ENCODE peak calls at places on chromosomes 16 and 17, in eight cellular contexts. L is activated CD8-positive, alpha-beta T cell treated with anti-CD3 and anti-CD28 coated beads for 36 hours; D is body of pancreas; B is T-cell; V is naive thymus-derived CD4-positive, alpha-beta T cell; T is naive thymus-derived CD8-positive, alpha-beta T cell; C is activated CD4-positive, CD25-positive, alpha-beta regulatory T cell treated with anti-CD3 and anti-CD28 coated beads, Interleukin-2, amount 50 U/mL, for 24 hours; Y is pancreas. W is an unnamed sample.

GRCh38 chr17:41618341-41619161 is 5.8 kb downstream of the KRT17 start:
- ATAC-seq in D (no peak), V (no peak), T (no peak), C (no peak), B (no peak), Y (no peak), L (no peak), W (no peak)

GRCh38 chr17:40696651-40697072 is 6.9 kb downstream of the KRT24 start:
- ATAC-seq in B (no peak), C (no peak), D (no peak), T (no peak), V (no peak), Y (no peak), L (no peak), W (no peak)

GRCh38 chr16:17070882-17071592 is 399.7 kb downstream of the XYLT1 start:
- ATAC-seq in Y (no peak), B (peak; percentile 81), V (peak; percentile 89), C (peak; percentile 91), D (no peak), T (peak; percentile 90), L (peak; percentile 87), W (no peak)

GRCh38 chr17:45101883-45102811 is 30.2 kb downstream of the PLCD3 start:
- ATAC-seq in D (no peak), C (no peak), V (no peak), L (no peak), Y (no peak), T (no peak), B (no peak), W (no peak)

GRCh38 chr16:46648656-46649055 is 27.5 kb upstream of the SHCBP1 start:
- ATAC-seq in Y (no peak), V (no peak), L (no peak), C (no peak), D (no peak), T (no peak), B (no peak), W (no peak)

GRCh38 chr17:32226881-32227280 is 38.8 kb upstream of the RHBDL3 start:
- ATAC-seq in B (no peak), V (no peak), T (no peak), C (no peak), D (no peak), Y (no peak), L (no peak), W (no peak)

GRCh38 chr17:77196251-77196650 is 55.5 kb downstream of the SEC14L1 start:
- ATAC-seq in D (no peak), C (no peak), T (no peak), B (no peak), V (no peak), Y (no peak), L (no peak), W (no peak)

GRCh38 chr17:5226940-5227878 is 7.5 kb downstream of the SCIMP start:
- ATAC-seq in C (no peak), L (peak; percentile 94), D (no peak), T (peak; percentile 85), V (peak; percentile 74), B (peak; percentile 89), Y (no peak), W (no peak)

GRCh38 chr16:17281052-17281451 is 189.7 kb downstream of the XYLT1 start:
- ATAC-seq in V (no peak), B (no peak), T (no peak), L (no peak), Y (no peak), D (no peak), C (no peak), W (no peak)

GRCh38 chr16:72997141-72997542 is 50.8 kb downstream of the ZFHX3 start:
- ATAC-seq in D (peak; percentile 44), B (no peak), Y (peak; percentile 40), L (no peak), V (peak; percentile 27), T (no peak), C (no peak), W (peak; percentile 72)

GRCh38 chr16:83453977-83454376 is 353.8 kb upstream of the HSBP1 start:
- ATAC-seq in B (no peak), L (no peak), Y (no peak), C (no peak), T (no peak), V (no peak), D (no peak), W (no peak)

GRCh38 chr16:27406729-27407128 is 4.8 kb downstream of the IL21R start:
- ATAC-seq in Y (no peak), V (no peak), T (no peak), L (no peak), B (no peak), D (no peak), C (no peak), W (no peak)

GRCh38 chr17:3917391-3917931 is 1.2 kb upstream of the P2RX1 start:
- ATAC-seq in Y (no peak), C (no peak), L (no peak), B (no peak), V (no peak), D (no peak), T (no peak), W (no peak)

GRCh38 chr17:75487351-75488070 is 27.8 kb downstream of the CASKIN2 start:
- ATAC-seq in B (peak; percentile 93), D (no peak), Y (no peak), L (peak; percentile 95), T (peak; percentile 96), C (peak; percentile 70), V (peak; percentile 83), W (peak; percentile 36)

GRCh38 chr16:2468725-2469398 is 2.2 kb upstream of the NTN3 start:
- ATAC-seq in L (no peak), B (no peak), C (no peak), V (peak; percentile 12), D (no peak), T (no peak), Y (no peak), W (no peak)